ENCODE peak calls at places on chromosomes 7 and 10, in ten cellular contexts. V is iris pigment epithelial cell; O is SK-N-SH; C is activated effector memory CD4-positive, alpha-beta T cell treated with Interleukin-2 at 50 U/mL for 16 hours; H is kidney; D is activated T-cell treated with anti-CD3 and anti-CD28 coated beads, Interleukin-2, amount 50 U/mL, for 48 hours; U is GM23338; B is NCI-H2227 treated with DMSO at 0.1 percent for 48 hours; P is myocyte; K is mesenteric fat pad. E is an unnamed sample.
A peak's percentile ranks its signal among the peaks of the same experiment; 100 is the strongest.

GRCh38 chr10:119500796-119501195 is 41.7 kb downstream of the RGS10 start:
- DNase-seq in D (no peak), U (no peak), K (no peak), P (no peak), B (no peak), H (peak; percentile 34), O (no peak), C (no peak), V (no peak), E (no peak)

GRCh38 chr10:52682766-52683165 is 89.8 kb downstream of the MBL2 start:
- DNase-seq in U (no peak), B (no peak), H (no peak), C (no peak), K (no peak), D (no peak), O (no peak), P (no peak), V (no peak), E (peak; percentile 15)

GRCh38 chr10:7797582-7797981 is 9.6 kb downstream of the ATP5F1C start:
- DNase-seq in P (peak; percentile 95), K (no peak), O (peak; percentile 17), H (no peak), D (no peak), B (no peak), C (no peak), V (peak; percentile 98), U (no peak), E (peak; percentile 69)

GRCh38 chr10:131549116-131549515 is 237.6 kb upstream of the TCERG1L start:
- DNase-seq in B (no peak), O (no peak), C (no peak), H (no peak), V (no peak), D (no peak), U (no peak), P (no peak), K (no peak), E (no peak)

GRCh38 chr7:33998487-33998886 is 93.1 kb downstream of the BMPER start:
- DNase-seq in D (no peak), V (peak; percentile 39), H (no peak), B (no peak), K (no peak), C (no peak), P (peak; percentile 18), O (no peak), U (no peak), E (no peak)

GRCh38 chr7:2926898-2927405 is 82.8 kb upstream of the GNA12 start:
- DNase-seq in P (no peak), B (no peak), V (no peak), K (peak; percentile 83), D (no peak), C (no peak), H (peak; percentile 37), O (peak; percentile 17), U (no peak), E (no peak)

GRCh38 chr10:92747600-92747999 is 57.8 kb downstream of the HHEX start:
- DNase-seq in V (no peak), D (no peak), H (no peak), O (no peak), B (no peak), P (peak; percentile 9), U (no peak), C (no peak), K (no peak), E (no peak)

GRCh38 chr7:95772771-95773581 is 622 bp downstream of the DYNC1I1 start:
- DNase-seq in O (no peak), K (no peak), P (peak; percentile 6), C (no peak), H (peak; percentile 55), U (peak; percentile 54), D (no peak), V (peak; percentile 53), B (peak; percentile 33), E (no peak)

GRCh38 chr10:80946957-80947722 is 409.4 kb downstream of the SH2D4B start:
- DNase-seq in V (no peak), D (no peak), O (no peak), C (no peak), K (no peak), U (no peak), H (no peak), P (no peak), B (no peak), E (no peak)

GRCh38 chr10:110680473-110681020 is 36.4 kb downstream of the RBM20 start:
- DNase-seq in O (no peak), V (no peak), D (no peak), U (no peak), C (no peak), K (no peak), B (no peak), H (no peak), P (no peak), E (no peak)

GRCh38 chr7:108057951-108058391 is 55.0 kb upstream of the LAMB1 start:
- DNase-seq in V (no peak), C (no peak), D (no peak), B (no peak), P (peak; percentile 10), K (no peak), U (no peak), H (no peak), O (no peak), E (no peak)

GRCh38 chr7:54299426-54299825 is 242.7 kb upstream of the VSTM2A start:
- DNase-seq in K (no peak), U (no peak), D (no peak), C (no peak), B (no peak), P (no peak), V (no peak), H (no peak), O (no peak), E (no peak)

GRCh38 chr10:110215751-110216150 is 8.3 kb downstream of the MXI1 start:
- DNase-seq in C (no peak), P (peak; percentile 92), K (no peak), O (no peak), U (no peak), H (no peak), V (no peak), D (no peak), B (no peak), E (no peak)

GRCh38 chr7:127418459-127418858 is 26.0 kb upstream of the ZNF800 start:
- DNase-seq in O (no peak), H (no peak), V (no peak), C (no peak), K (no peak), B (no peak), P (no peak), D (no peak), U (no peak), E (no peak)

GRCh38 chr10:69315100-69315542 is 36.8 kb downstream of the HK1 start:
- DNase-seq in O (no peak), D (no peak), K (no peak), U (no peak), P (no peak), H (no peak), B (no peak), C (no peak), V (no peak), E (no peak)

GRCh38 chr10:14975672-14976273 is 16.6 kb downstream of the MEIG1 start:
- DNase-seq in D (no peak), U (peak; percentile 11), O (peak; percentile 47), H (no peak), K (no peak), B (no peak), C (no peak), V (no peak), P (no peak), E (no peak)

GRCh38 chr7:70645876-70646336 is 486.0 kb upstream of the GALNT17 start:
- DNase-seq in C (no peak), D (no peak), K (no peak), H (no peak), U (no peak), P (no peak), O (peak; percentile 80), B (no peak), V (no peak), E (no peak)

GRCh38 chr7:31099451-31100444 is 47.6 kb downstream of the ADCYAP1R1 start:
- DNase-seq in V (no peak), H (no peak), P (no peak), D (no peak), C (no peak), O (no peak), K (peak; percentile 81), B (no peak), U (no peak), E (no peak)

GRCh38 chr7:957418-958220 is 3.1 kb upstream of the ADAP1 start:
- DNase-seq in P (no peak), B (no peak), U (peak; percentile 53), V (no peak), C (no peak), O (peak; percentile 34), H (peak; percentile 81), D (no peak), K (no peak), E (no peak)

GRCh38 chr7:767941-768729 is 41.1 kb upstream of the PRKAR1B start:
- DNase-seq in D (no peak), C (no peak), H (peak; percentile 98), P (no peak), V (peak; percentile 37), B (peak; percentile 75), U (no peak), K (no peak), O (peak; percentile 98), E (peak; percentile 69)

GRCh38 chr10:110566472-110567200 is 859 bp upstream of the SMC3 start:
- DNase-seq in U (peak; percentile 18), D (no peak), B (peak; percentile 67), C (no peak), P (no peak), K (no peak), V (no peak), O (peak; percentile 46), H (no peak), E (no peak)

GRCh38 chr10:35636942-35637341 is 5.2 kb downstream of the FZD8 start:
- DNase-seq in H (no peak), B (no peak), D (no peak), P (no peak), V (no peak), K (no peak), U (no peak), C (no peak), O (no peak), E (no peak)

GRCh38 chr10:133159950-133160812 is at the start of gene KNDC1:
- DNase-seq in O (peak; percentile 93), B (no peak), K (peak; percentile 85), C (no peak), D (peak; percentile 41), H (peak; percentile 84), P (no peak), U (peak; percentile 75), V (peak; percentile 44), E (peak; percentile 75)

GRCh38 chr10:61752111-61753011 is 89.6 kb downstream of the CABCOCO1 start:
- DNase-seq in B (no peak), D (no peak), V (peak; percentile 51), U (no peak), H (no peak), O (no peak), P (peak; percentile 61), C (no peak), K (no peak), E (peak; percentile 13)

GRCh38 chr7:105773030-105773460 is 103.4 kb downstream of the ATXN7L1 start:
- DNase-seq in U (peak; percentile 93), V (no peak), C (no peak), D (no peak), O (no peak), B (no peak), P (no peak), K (no peak), H (no peak), E (no peak)

GRCh38 chr7:139570119-139570518 is 46.6 kb downstream of the CLEC2L start:
- DNase-seq in O (peak; percentile 66), U (no peak), D (no peak), P (no peak), V (no peak), H (no peak), C (no peak), B (no peak), K (peak; percentile 47), E (no peak)

GRCh38 chr10:21368022-21368582 is 157.4 kb downstream of the SKIDA1 start:
- DNase-seq in U (no peak), B (no peak), K (no peak), O (no peak), C (no peak), V (no peak), P (no peak), H (no peak), D (no peak), E (no peak)

GRCh38 chr10:95430231-95430951 is 130.8 kb downstream of the SORBS1 start:
- DNase-seq in K (no peak), B (peak; percentile 20), C (peak; percentile 7), H (no peak), P (peak; percentile 73), U (peak; percentile 82), D (peak; percentile 44), V (peak; percentile 40), O (peak; percentile 81), E (peak; percentile 76)

E was measured in RWPE1.